ENCODE peak calls at places on chromosomes 12 and 14, in eight cellular contexts. P is endodermal cell, K is mammary epithelial cell, A is AG10803, E is HFF-Myc, U is suprapubic skin, F is RWPE1, D is ovary. I is an unnamed sample.

GRCh38 chr12:132700212-132700913 is 10.3 kb upstream of the PGAM5 start:
- DNase-seq in F (no peak), U (no peak), E (peak; percentile 42), D (no peak), K (no peak), A (peak; percentile 51), P (no peak), I (no peak)

GRCh38 chr12:27940756-27941402 is 31.7 kb downstream of the PTHLH start:
- DNase-seq in D (peak; percentile 66), P (peak; percentile 95), A (peak; percentile 75), E (peak; percentile 59), U (peak; percentile 69), F (peak; percentile 67), K (peak; percentile 68), I (peak; percentile 69)

GRCh38 chr12:27841392-27841882 is 61.4 kb upstream of the MANSC4 start:
- DNase-seq in U (no peak), E (peak; percentile 51), K (peak; percentile 57), A (no peak), P (no peak), F (no peak), D (no peak), I (no peak)

GRCh38 chr12:30806989-30807694 is 52.4 kb upstream of the CAPRIN2 start:
- DNase-seq in K (peak; percentile 54), U (no peak), A (peak; percentile 77), F (peak; percentile 46), E (no peak), D (peak; percentile 30), P (peak; percentile 81), I (no peak)

GRCh38 chr12:29709641-29710040 is 74.1 kb downstream of the TMTC1 start:
- DNase-seq in A (no peak), U (no peak), E (no peak), P (no peak), F (no peak), K (no peak), D (no peak), I (no peak)

GRCh38 chr12:83181074-83181473 is 494.4 kb downstream of the TMTC2 start:
- DNase-seq in P (no peak), F (no peak), E (no peak), K (no peak), D (no peak), A (no peak), U (no peak), I (no peak)

GRCh38 chr12:1907652-1908611 is 10.5 kb downstream of the CACNA2D4 start:
- DNase-seq in A (no peak), K (peak; percentile 6), E (no peak), F (peak; percentile 25), D (no peak), U (peak; percentile 46), P (peak; percentile 82), I (no peak)

GRCh38 chr14:50061664-50062437 is 54.5 kb downstream of the VCPKMT start:
- DNase-seq in U (no peak), F (peak; percentile 12), K (peak; percentile 50), P (peak; percentile 61), A (peak; percentile 41), D (no peak), E (peak; percentile 39), I (no peak)

GRCh38 chr14:101473045-101473729 is 88.1 kb upstream of the DIO3 start:
- DNase-seq in U (peak; percentile 33), E (no peak), A (no peak), K (no peak), P (peak; percentile 32), D (no peak), F (no peak), I (no peak)

GRCh38 chr12:114873656-114874055 is 189.7 kb upstream of the TBX3 start:
- DNase-seq in F (no peak), K (no peak), P (no peak), U (no peak), E (no peak), D (no peak), A (no peak), I (no peak)

GRCh38 chr14:36935976-36936678 is 236.3 kb downstream of the SLC25A21 start:
- DNase-seq in P (no peak), A (peak; percentile 24), F (peak; percentile 9), U (no peak), K (peak; percentile 40), E (no peak), D (no peak), I (no peak)

GRCh38 chr14:66017960-66018359 is 468.2 kb upstream of the CCDC196 start:
- DNase-seq in D (no peak), A (no peak), K (no peak), U (no peak), P (no peak), E (peak; percentile 12), F (no peak), I (no peak)

GRCh38 chr14:33848706-33849454 is 102.0 kb downstream of the EGLN3 start:
- DNase-seq in F (peak; percentile 34), A (peak; percentile 30), U (no peak), E (peak; percentile 52), D (peak; percentile 22), K (peak; percentile 63), P (peak; percentile 97), I (peak; percentile 46)

GRCh38 chr12:17283563-17283962 is 677.6 kb upstream of the LMO3 start:
- DNase-seq in K (no peak), A (no peak), P (peak; percentile 65), F (no peak), D (no peak), E (no peak), U (no peak), I (no peak)

GRCh38 chr12:17284873-17285272 is 678.9 kb upstream of the LMO3 start:
- DNase-seq in P (no peak), K (no peak), D (no peak), A (no peak), F (no peak), U (no peak), E (no peak), I (no peak)

GRCh38 chr12:17276196-17276595 is 670.2 kb upstream of the LMO3 start:
- DNase-seq in A (no peak), K (no peak), E (no peak), F (no peak), P (no peak), D (no peak), U (no peak), I (no peak)

GRCh38 chr12:17278946-17279345 is 673.0 kb upstream of the LMO3 start:
- DNase-seq in U (no peak), E (no peak), A (no peak), P (no peak), F (peak; percentile 1), K (no peak), D (no peak), I (no peak)
- TF ChIP-seq CTCF in U (no peak), E (no peak), A (no peak), P (peak; percentile 91), F (no peak), K (no peak), D (no peak), I (peak; percentile 12)

GRCh38 chr12:101566318-101566717 is 28.5 kb upstream of the MYBPC1 start:
- DNase-seq in P (peak; percentile 91), D (no peak), F (no peak), A (no peak), U (no peak), K (no peak), E (no peak), I (no peak)

GRCh38 chr12:101573743-101574142 is 21.0 kb upstream of the MYBPC1 start:
- DNase-seq in U (no peak), P (no peak), K (no peak), F (no peak), D (no peak), A (no peak), E (no peak), I (no peak)

GRCh38 chr12:101567918-101568317 is 26.9 kb upstream of the MYBPC1 start:
- DNase-seq in F (no peak), E (no peak), D (no peak), A (no peak), P (no peak), U (no peak), K (no peak), I (no peak)

GRCh38 chr12:101564912-101565311 is 29.9 kb upstream of the MYBPC1 start:
- DNase-seq in F (no peak), E (no peak), A (no peak), D (no peak), U (no peak), K (no peak), P (peak; percentile 69), I (no peak)

GRCh38 chr12:101570022-101570421 is 24.7 kb upstream of the MYBPC1 start:
- DNase-seq in P (no peak), F (peak; percentile 15), D (no peak), E (peak; percentile 20), U (no peak), K (peak; percentile 24), A (peak; percentile 55), I (no peak)
- TF ChIP-seq CTCF in P (peak; percentile 61), F (peak; percentile 14), D (no peak), E (peak; percentile 14), U (no peak), K (peak; percentile 8), A (peak; percentile 45), I (peak; percentile 48)

DNA sequence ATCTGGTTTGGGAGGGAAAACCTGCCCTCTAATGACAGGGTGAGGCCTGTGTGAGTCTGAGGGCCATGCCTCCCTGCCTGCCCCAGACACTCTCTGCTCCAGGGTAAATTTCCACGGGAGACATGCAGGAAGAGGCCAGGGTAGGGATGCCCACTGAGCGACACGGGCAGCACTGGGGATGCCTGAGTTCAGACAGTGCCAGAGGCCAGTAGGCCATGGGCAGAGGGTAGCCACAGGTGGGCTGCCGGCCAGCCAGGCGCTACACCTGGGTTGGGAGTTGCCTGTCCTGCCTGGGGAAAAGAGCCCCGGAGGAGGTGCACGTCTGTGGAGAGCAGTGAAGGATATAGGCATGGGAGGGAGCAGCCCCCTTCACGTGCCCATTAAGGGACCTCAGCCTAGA is 3.6 kb downstream of the SERPINA12 start:
- DNase-seq in K (no peak), E (no peak), F (no peak), D (no peak), A (no peak), U (no peak), P (no peak), I (no peak)
- TF ChIP-seq CTCF in K (no peak), E (no peak), F (no peak), D (no peak), A (no peak), U (no peak), P (no peak), I (no peak)

DNA sequence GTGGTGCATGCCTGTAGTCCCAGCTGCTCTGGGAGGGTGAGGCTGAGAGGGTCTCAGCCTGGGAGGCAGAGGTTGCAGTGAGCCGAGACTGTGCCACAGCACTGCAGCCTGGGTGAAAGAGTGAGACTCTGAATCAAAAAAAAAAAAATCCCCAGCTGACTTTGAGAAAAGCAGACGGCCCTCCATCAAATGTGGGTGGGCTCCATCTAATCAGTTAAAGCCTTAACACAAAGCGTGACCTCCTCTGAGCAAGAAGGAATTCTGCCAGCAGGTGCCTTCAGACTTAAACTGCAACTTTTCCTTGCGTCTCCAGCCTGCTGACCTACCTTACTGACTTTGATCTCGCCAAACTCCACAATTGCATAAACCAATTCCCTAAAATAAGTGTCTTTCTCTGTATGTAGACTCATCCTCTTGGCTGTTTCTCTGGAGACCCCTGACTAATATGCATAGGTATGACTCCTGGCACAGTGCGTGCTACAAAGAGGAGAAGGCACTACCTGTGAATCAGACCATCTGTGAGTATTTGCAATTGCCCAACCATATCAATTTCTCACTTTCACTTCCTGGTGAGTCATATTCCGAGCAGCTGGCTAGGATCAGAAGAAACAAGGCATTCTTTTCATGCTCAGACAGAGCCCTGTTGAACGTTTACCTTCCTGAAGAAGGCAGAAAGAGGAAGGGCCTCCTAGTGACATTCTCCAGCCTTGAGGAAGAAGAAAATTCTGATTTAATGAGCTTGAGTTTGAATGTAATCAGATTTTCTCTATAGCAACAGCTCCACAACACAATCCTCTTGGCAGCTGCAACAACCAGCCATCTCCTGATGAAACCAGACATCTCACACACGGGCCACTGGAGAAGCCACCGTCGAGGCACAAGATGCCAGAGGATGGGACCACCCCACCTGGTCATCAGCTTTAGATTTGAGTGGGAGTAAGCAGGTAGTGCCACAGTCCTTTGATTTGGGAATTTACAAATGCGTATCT is 54.3 kb downstream of the CLMN start:
- DNase-seq in D (no peak), K (peak; percentile 100), F (peak; percentile 91), P (peak; percentile 49), E (peak; percentile 63), A (peak; percentile 94), U (no peak), I (no peak)
- TF ChIP-seq CTCF in D (no peak), K (no peak), F (no peak), P (no peak), E (no peak), A (no peak), U (no peak), I (no peak)